ENCODE peak calls at places on chromosomes 7 and 10, in nine cellular contexts. A is heart left ventricle; R is PC-9; S is heart right ventricle; Y is ovary; M is cardiac muscle cell; L is K562; D is CD4-positive, alpha-beta memory T cell; F is lower lobe of right lung. Z is an unnamed sample.

GRCh38 chr10:101880190-101880573 is 36.6 kb upstream of the KCNIP2 start:
- DNase-seq in L (no peak), Y (no peak), D (no peak), S (no peak), A (no peak), R (no peak), M (no peak), F (no peak), Z (no peak)

GRCh38 chr10:120480065-120480600 is 23.1 kb downstream of the PLPP4 start:
- DNase-seq in Y (no peak), R (no peak), D (no peak), F (no peak), S (no peak), L (no peak), A (no peak), M (no peak), Z (no peak)

GRCh38 chr10:110765513-110766375 is 106.0 kb upstream of the PDCD4 start:
- DNase-seq in Y (no peak), D (no peak), M (no peak), R (no peak), F (no peak), A (no peak), S (no peak), L (peak; percentile 17), Z (no peak)

GRCh38 chr7:156222611-156223010 is 410.3 kb upstream of the SHH start:
- DNase-seq in S (no peak), D (no peak), M (no peak), R (no peak), A (no peak), Y (no peak), L (no peak), F (no peak), Z (no peak)

GRCh38 chr7:151483700-151483960 is 36.1 kb downstream of the RHEB start:
- DNase-seq in R (no peak), Y (no peak), D (no peak), S (no peak), M (no peak), L (no peak), A (no peak), F (no peak), Z (no peak)

GRCh38 chr7:116674508-116675173 is 2.6 kb downstream of the MET start:
- DNase-seq in D (no peak), F (no peak), A (no peak), S (no peak), M (no peak), Y (no peak), R (peak; percentile 22), L (no peak), Z (no peak)

GRCh38 chr7:30977896-30978564 is 14.3 kb downstream of the GHRHR start:
- DNase-seq in M (peak; percentile 65), Y (no peak), S (no peak), L (peak; percentile 35), D (no peak), R (peak; percentile 67), A (peak; percentile 8), F (no peak), Z (no peak)

GRCh38 chr10:30415613-30416012 is 18.4 kb upstream of the MAP3K8 start:
- DNase-seq in D (no peak), S (no peak), Y (no peak), R (no peak), F (no peak), A (no peak), M (no peak), L (no peak), Z (no peak)

GRCh38 chr7:157423348-157423747 is 86.5 kb downstream of the DNAJB6 start:
- DNase-seq in R (no peak), F (no peak), A (no peak), D (no peak), L (no peak), S (no peak), Y (no peak), M (no peak), Z (no peak)

GRCh38 chr7:95066736-95067530 is 159.5 kb downstream of the PPP1R9A start:
- DNase-seq in F (no peak), A (no peak), R (no peak), Y (no peak), L (no peak), S (no peak), D (no peak), M (no peak), Z (no peak)

GRCh38 chr10:33952692-33953360 is 618.4 kb upstream of the NRP1 start:
- DNase-seq in A (no peak), Y (no peak), L (no peak), S (no peak), R (no peak), F (no peak), D (no peak), M (no peak), Z (no peak)

GRCh38 chr7:16114633-16115032 is 306.7 kb downstream of the CRPPA start:
- DNase-seq in L (no peak), S (no peak), F (no peak), R (no peak), Y (no peak), D (no peak), A (no peak), M (no peak), Z (no peak)

GRCh38 chr7:117269417-117269816 is 53.4 kb downstream of the WNT2 start:
- DNase-seq in M (no peak), L (no peak), R (no peak), D (no peak), Y (no peak), S (no peak), F (no peak), A (no peak), Z (no peak)

GRCh38 chr7:132430041-132430440 is 146.2 kb downstream of the PLXNA4 start:
- DNase-seq in S (no peak), A (no peak), Y (no peak), D (no peak), F (no peak), M (no peak), L (no peak), R (no peak), Z (no peak)

GRCh38 chr7:137717811-137718271 is 128.9 kb downstream of the DGKI start:
- DNase-seq in F (no peak), R (no peak), Y (no peak), S (peak; percentile 8), A (no peak), M (no peak), D (no peak), L (no peak), Z (no peak)

DNA sequence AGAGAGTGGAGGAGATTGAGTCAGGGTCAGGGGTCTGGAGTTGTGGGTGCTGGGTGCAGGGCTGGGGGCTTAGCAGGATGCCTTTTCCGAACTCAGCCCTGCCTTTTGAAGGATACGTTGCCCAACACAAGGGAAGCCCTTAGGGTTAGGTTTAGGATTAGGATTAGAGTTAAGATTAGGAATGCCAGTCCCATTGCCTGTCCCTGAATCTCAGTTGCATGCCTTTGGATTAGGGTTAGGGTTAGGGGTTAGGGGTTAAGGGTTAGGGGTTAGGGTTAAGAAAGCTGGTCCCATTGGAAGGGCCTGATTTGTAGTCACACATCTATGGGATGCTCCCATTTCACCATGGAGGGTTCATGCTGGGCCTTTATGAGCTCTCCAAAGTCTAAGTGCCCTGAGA is 20.8 kb upstream of the ZNF488 start:
- DNase-seq in D (no peak), A (no peak), M (no peak), L (no peak), R (no peak), S (no peak), F (no peak), Y (no peak), Z (no peak)
- H3K4me1 ChIP-seq in D (no peaks in the 10 kb centered on the region), A (no peaks in the 10 kb centered on the region), M (peaks cover 8% of the 10 kb centered on the region), L (peaks cover 33% of the 10 kb centered on the region), R (peaks cover 78% of the 10 kb centered on the region), S (peaks cover 18% of the 10 kb centered on the region), F (peaks cover 6% of the 10 kb centered on the region), Y (peaks cover 5% of the 10 kb centered on the region), Z (peaks cover 14% of the 10 kb centered on the region)

DNA sequence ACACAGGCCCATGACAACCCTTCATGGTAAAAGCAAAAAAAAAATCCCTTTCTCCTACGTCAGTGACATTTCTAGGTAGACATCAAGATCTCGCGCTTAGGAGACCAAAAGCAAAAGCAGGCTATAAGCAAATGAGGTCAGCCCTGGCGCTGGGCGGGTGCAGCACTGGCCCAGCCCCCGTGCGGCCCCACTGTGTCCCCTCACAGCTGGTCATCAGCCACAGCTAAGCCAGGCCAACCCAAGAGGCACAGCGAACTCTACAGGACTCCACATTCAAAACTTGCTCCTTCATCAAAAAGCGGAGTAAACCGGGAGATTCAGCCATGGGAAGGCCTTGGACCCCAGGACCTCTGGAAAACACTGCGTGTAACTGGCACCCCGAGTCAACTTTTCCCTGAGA is 113.7 kb downstream of the PTPRN2 start:
- DNase-seq in S (no peak), D (no peak), F (no peak), A (no peak), M (no peak), R (no peak), Y (no peak), L (no peak), Z (no peak)
- H3K9me3 ChIP-seq in S (no peaks in the 10 kb centered on the region), D (no peaks in the 10 kb centered on the region), F (no peaks in the 10 kb centered on the region), A (no peaks in the 10 kb centered on the region), M (no peaks in the 10 kb centered on the region), R (no peaks in the 10 kb centered on the region), Y (no peaks in the 10 kb centered on the region), L (no peaks in the 10 kb centered on the region), Z (no peaks in the 10 kb centered on the region)

DNA sequence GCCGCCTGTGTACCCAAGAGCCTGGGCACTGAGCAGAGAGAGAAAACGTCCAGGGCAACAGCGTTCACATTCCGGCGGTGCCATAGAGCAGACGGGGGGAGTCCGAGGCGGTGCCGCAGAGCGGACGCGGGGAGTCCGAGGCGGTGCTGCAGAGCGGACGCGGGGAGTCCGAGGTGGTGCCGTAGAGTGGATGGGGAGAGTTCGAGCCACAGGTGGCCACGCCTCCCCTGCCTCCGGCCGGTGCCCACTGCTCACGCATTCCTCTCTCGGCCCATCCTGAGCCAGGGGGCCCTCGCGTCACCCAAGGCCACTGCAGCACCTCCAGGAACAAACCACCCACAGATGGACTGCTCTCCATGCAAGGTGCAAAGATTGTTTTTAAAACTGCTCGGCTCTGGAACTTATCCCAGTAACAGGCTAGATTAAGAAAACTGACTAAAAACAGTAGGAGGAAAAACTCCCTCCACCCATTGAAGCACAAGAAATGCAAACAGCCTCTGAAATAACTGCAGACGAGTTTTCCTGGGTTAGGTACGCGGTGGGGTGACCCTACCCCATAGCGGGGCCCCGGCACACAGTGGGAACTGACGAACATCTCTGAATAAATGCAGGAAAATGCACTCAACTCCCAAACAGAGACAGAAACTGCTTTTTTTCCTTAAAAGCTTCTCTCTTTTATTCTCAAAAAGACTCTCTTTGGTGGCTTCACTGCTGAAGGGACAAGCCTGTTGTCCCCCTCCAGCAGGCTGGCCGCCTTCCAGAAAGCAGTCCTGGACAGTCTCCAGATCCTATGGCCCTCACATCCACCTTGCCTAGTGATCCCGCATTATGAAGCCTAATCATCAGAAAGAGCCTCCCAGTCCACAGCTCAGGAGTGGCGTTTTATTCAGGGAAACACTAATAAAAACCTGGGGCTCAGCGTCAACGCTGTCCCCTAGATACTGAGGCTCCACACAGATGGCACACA is 55.9 kb downstream of the DIP2C start:
- DNase-seq in Y (no peak), A (no peak), L (no peak), M (peak; percentile 20), D (no peak), F (peak; percentile 52), R (no peak), S (no peak), Z (no peak)
- H3K4me1 ChIP-seq in Y (peaks cover 5% of the 10 kb centered on the region), A (no peaks in the 10 kb centered on the region), L (peaks cover 5% of the 10 kb centered on the region), M (peaks cover 4% of the 10 kb centered on the region), D (no peaks in the 10 kb centered on the region), F (no peaks in the 10 kb centered on the region), R (no peaks in the 10 kb centered on the region), S (peaks cover 6% of the 10 kb centered on the region), Z (peaks cover 11% of the 10 kb centered on the region)

DNA sequence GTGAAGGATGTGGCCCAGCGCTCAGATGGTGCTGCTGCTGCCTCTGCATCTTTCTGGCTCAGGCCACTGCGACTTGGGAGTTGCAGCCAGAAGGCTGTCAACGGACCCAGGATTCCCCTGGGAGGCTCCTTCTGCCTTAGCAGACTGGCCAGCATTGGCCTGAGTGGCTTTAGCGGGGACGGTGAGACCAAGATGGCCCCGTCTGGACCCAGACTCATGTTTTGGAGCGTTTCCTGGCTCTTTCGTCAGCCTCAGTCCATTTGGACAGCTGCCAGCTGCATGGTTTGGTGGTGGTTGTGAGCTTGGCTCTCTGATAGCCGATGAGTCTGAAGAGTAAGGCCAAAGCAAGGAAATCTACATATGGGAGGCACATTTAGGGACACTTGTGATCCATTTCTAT is 97.3 kb downstream of the GALNT17 start:
- DNase-seq in R (no peak), S (no peak), F (no peak), L (no peak), A (no peak), D (no peak), Y (no peak), M (no peak), Z (no peak)
- H3K9me3 ChIP-seq in R (no peaks in the 10 kb centered on the region), S (no peaks in the 10 kb centered on the region), F (no peaks in the 10 kb centered on the region), L (no peaks in the 10 kb centered on the region), A (no peaks in the 10 kb centered on the region), D (no peaks in the 10 kb centered on the region), Y (no peaks in the 10 kb centered on the region), M (no peaks in the 10 kb centered on the region), Z (peaks cover 4% of the 10 kb centered on the region)